ENCODE peak calls at places on chromosomes 16 and 17, in eight cellular contexts. One of them, this sample, is unnamed.

GRCh38 chr17:12402963-12403622 is 262.6 kb upstream of the MYOCD start:
- DNase-seq in H1: no peak
- DNase-seq in HCT116: no peak
- DNase-seq in A549: peak
- DNase-seq in K562: no peak
- DNase-seq in HepG2: no peak
- DNase-seq in endothelial cell of umbilical vein: no peak
- DNase-seq in GM12878: no peak
- DNase-seq in this sample: no peak

GRCh38 chr17:1216209-1216937 is 36.6 kb upstream of the ABR start:
- DNase-seq in H1: no peak
- DNase-seq in HCT116: no peak
- DNase-seq in A549: no peak
- DNase-seq in K562: no peak
- DNase-seq in HepG2: no peak
- DNase-seq in endothelial cell of umbilical vein: no peak
- DNase-seq in GM12878: no peak
- DNase-seq in this sample: no peak

GRCh38 chr17:50219939-50220465 is 18.6 kb upstream of the COL1A1 start:
- DNase-seq in H1: no peak
- DNase-seq in HCT116: no peak
- DNase-seq in A549: no peak
- DNase-seq in K562: no peak
- DNase-seq in HepG2: peak
- DNase-seq in endothelial cell of umbilical vein: no peak
- DNase-seq in GM12878: no peak
- DNase-seq in this sample: no peak

GRCh38 chr16:64416232-64417010 is 705.4 kb downstream of the CDH11 start:
- DNase-seq in H1: no peak
- DNase-seq in HCT116: no peak
- DNase-seq in A549: no peak
- DNase-seq in K562: no peak
- DNase-seq in HepG2: no peak
- DNase-seq in endothelial cell of umbilical vein: peak
- DNase-seq in GM12878: no peak
- DNase-seq in this sample: peak

GRCh38 chr17:10737168-10737622 is 7.4 kb upstream of the TMEM220 start:
- DNase-seq in H1: no peak
- DNase-seq in HCT116: peak
- DNase-seq in A549: peak
- DNase-seq in K562: peak
- DNase-seq in HepG2: peak
- DNase-seq in endothelial cell of umbilical vein: peak
- DNase-seq in GM12878: no peak
- DNase-seq in this sample: peak

GRCh38 chr17:68396795-68397536 is 60.3 kb downstream of the WIPI1 start:
- DNase-seq in H1: no peak
- DNase-seq in HCT116: no peak
- DNase-seq in A549: no peak
- DNase-seq in K562: no peak
- DNase-seq in HepG2: no peak
- DNase-seq in endothelial cell of umbilical vein: no peak
- DNase-seq in GM12878: no peak
- DNase-seq in this sample: no peak

GRCh38 chr16:82835487-82836160 is 208.9 kb downstream of the CDH13 start:
- DNase-seq in H1: no peak
- DNase-seq in HCT116: no peak
- DNase-seq in A549: no peak
- DNase-seq in K562: no peak
- DNase-seq in HepG2: no peak
- DNase-seq in endothelial cell of umbilical vein: no peak
- DNase-seq in GM12878: no peak
- DNase-seq in this sample: no peak

GRCh38 chr16:67417333-67418061 is 1.2 kb upstream of the ZDHHC1 start:
- DNase-seq in H1: no peak
- DNase-seq in HCT116: no peak
- DNase-seq in A549: no peak
- DNase-seq in K562: no peak
- DNase-seq in HepG2: no peak
- DNase-seq in endothelial cell of umbilical vein: no peak
- DNase-seq in GM12878: no peak
- DNase-seq in this sample: no peak

GRCh38 chr17:41660221-41660711 is 28.4 kb upstream of the EIF1 start:
- DNase-seq in H1: no peak
- DNase-seq in HCT116: no peak
- DNase-seq in A549: no peak
- DNase-seq in K562: no peak
- DNase-seq in HepG2: no peak
- DNase-seq in endothelial cell of umbilical vein: no peak
- DNase-seq in GM12878: no peak
- DNase-seq in this sample: no peak

GRCh38 chr16:57089406-57089805 is 3.0 kb upstream of the CPNE2 start:
- DNase-seq in H1: no peak
- DNase-seq in HCT116: no peak
- DNase-seq in A549: no peak
- DNase-seq in K562: no peak
- DNase-seq in HepG2: no peak
- DNase-seq in endothelial cell of umbilical vein: no peak
- DNase-seq in GM12878: no peak
- DNase-seq in this sample: no peak

GRCh38 chr16:55171241-55171640 is 152.8 kb upstream of the IRX6 start:
- DNase-seq in H1: no peak
- DNase-seq in HCT116: no peak
- DNase-seq in A549: peak
- DNase-seq in K562: no peak
- DNase-seq in HepG2: no peak
- DNase-seq in endothelial cell of umbilical vein: no peak
- DNase-seq in GM12878: no peak
- DNase-seq in this sample: no peak

GRCh38 chr17:53142890-53143289 is 679.8 kb upstream of the KIF2B start:
- DNase-seq in H1: no peak
- DNase-seq in HCT116: no peak
- DNase-seq in A549: no peak
- DNase-seq in K562: no peak
- DNase-seq in HepG2: no peak
- DNase-seq in endothelial cell of umbilical vein: no peak
- DNase-seq in GM12878: no peak
- DNase-seq in this sample: peak

GRCh38 chr16:56029026-56029425 is 153.9 kb upstream of the CES5A start:
- DNase-seq in H1: no peak
- DNase-seq in HCT116: no peak
- DNase-seq in A549: no peak
- DNase-seq in K562: no peak
- DNase-seq in HepG2: no peak
- DNase-seq in endothelial cell of umbilical vein: no peak
- DNase-seq in GM12878: no peak
- DNase-seq in this sample: no peak

GRCh38 chr17:76714822-76715461 is 4.2 kb upstream of the MXRA7 start:
- DNase-seq in H1: no peak
- DNase-seq in HCT116: no peak
- DNase-seq in A549: no peak
- DNase-seq in K562: peak
- DNase-seq in HepG2: no peak
- DNase-seq in endothelial cell of umbilical vein: peak
- DNase-seq in GM12878: no peak
- DNase-seq in this sample: peak

GRCh38 chr17:56144205-56144604 is 9.1 kb upstream of the ANKFN1 start:
- DNase-seq in H1: no peak
- DNase-seq in HCT116: no peak
- DNase-seq in A549: no peak
- DNase-seq in K562: no peak
- DNase-seq in HepG2: no peak
- DNase-seq in endothelial cell of umbilical vein: no peak
- DNase-seq in GM12878: no peak
- DNase-seq in this sample: no peak

GRCh38 chr16:86398622-86399021 is 111.7 kb upstream of the FOXF1 start:
- DNase-seq in H1: no peak
- DNase-seq in HCT116: no peak
- DNase-seq in A549: no peak
- DNase-seq in K562: no peak
- DNase-seq in HepG2: no peak
- DNase-seq in endothelial cell of umbilical vein: peak
- DNase-seq in GM12878: no peak
- DNase-seq in this sample: no peak

GRCh38 chr16:67301080-67301757 is 21.9 kb downstream of the PLEKHG4 start:
- DNase-seq in H1: no peak
- DNase-seq in HCT116: no peak
- DNase-seq in A549: no peak
- DNase-seq in K562: no peak
- DNase-seq in HepG2: no peak
- DNase-seq in endothelial cell of umbilical vein: no peak
- DNase-seq in GM12878: no peak
- DNase-seq in this sample: no peak

GRCh38 chr17:58630883-58631522 is 60.8 kb downstream of the TEX14 start:
- DNase-seq in H1: peak
- DNase-seq in HCT116: peak
- DNase-seq in A549: no peak
- DNase-seq in K562: peak
- DNase-seq in HepG2: no peak
- DNase-seq in endothelial cell of umbilical vein: no peak
- DNase-seq in GM12878: no peak
- DNase-seq in this sample: no peak

GRCh38 chr16:75559564-75560372 is 3.7 kb upstream of the TMEM231 start:
- DNase-seq in H1: no peak
- DNase-seq in HCT116: no peak
- DNase-seq in A549: no peak
- DNase-seq in K562: peak
- DNase-seq in HepG2: no peak
- DNase-seq in endothelial cell of umbilical vein: no peak
- DNase-seq in GM12878: no peak
- DNase-seq in this sample: no peak
- TF ChIP-seq MAX in H1: no peak
- TF ChIP-seq MAX in HCT116: no peak
- TF ChIP-seq MAX in A549: no peak
- TF ChIP-seq MAX in K562: no peak
- TF ChIP-seq MAX in HepG2: no peak
- TF ChIP-seq MAX in endothelial cell of umbilical vein: no peak
- TF ChIP-seq MAX in GM12878: no peak
- TF ChIP-seq MAX in this sample: no peak

GRCh38 chr17:82245144-82246039 is 16.6 kb downstream of the SLC16A3 start:
- DNase-seq in H1: no peak
- DNase-seq in HCT116: no peak
- DNase-seq in A549: no peak
- DNase-seq in K562: no peak
- DNase-seq in HepG2: no peak
- DNase-seq in endothelial cell of umbilical vein: no peak
- DNase-seq in GM12878: no peak
- DNase-seq in this sample: no peak
- TF ChIP-seq CTCF in H1: no peak
- TF ChIP-seq CTCF in HCT116: no peak
- TF ChIP-seq CTCF in A549: no peak
- TF ChIP-seq CTCF in K562: no peak
- TF ChIP-seq CTCF in HepG2: no peak
- TF ChIP-seq CTCF in endothelial cell of umbilical vein: no peak
- TF ChIP-seq CTCF in GM12878: no peak
- TF ChIP-seq CTCF in this sample: no peak

GRCh38 chr17:47651704-47652103 is 2.0 kb downstream of the KPNB1 start:
- DNase-seq in H1: no peak
- DNase-seq in HCT116: no peak
- DNase-seq in A549: no peak
- DNase-seq in K562: no peak
- DNase-seq in HepG2: no peak
- DNase-seq in endothelial cell of umbilical vein: no peak
- DNase-seq in GM12878: no peak
- DNase-seq in this sample: no peak

GRCh38 chr17:47652570-47652969 is 2.9 kb downstream of the KPNB1 start:
- DNase-seq in H1: no peak
- DNase-seq in HCT116: no peak
- DNase-seq in A549: no peak
- DNase-seq in K562: no peak
- DNase-seq in HepG2: no peak
- DNase-seq in endothelial cell of umbilical vein: peak
- DNase-seq in GM12878: no peak
- DNase-seq in this sample: no peak

GRCh38 chr17:47649153-47649971 is at the start of gene KPNB1:
- DNase-seq in H1: peak
- DNase-seq in HCT116: peak
- DNase-seq in A549: peak
- DNase-seq in K562: peak
- DNase-seq in HepG2: peak
- DNase-seq in endothelial cell of umbilical vein: peak
- DNase-seq in GM12878: peak
- DNase-seq in this sample: peak

GRCh38 chr17:47650525-47651522 is 1.1 kb downstream of the KPNB1 start:
- DNase-seq in H1: peak
- DNase-seq in HCT116: peak
- DNase-seq in A549: peak
- DNase-seq in K562: peak
- DNase-seq in HepG2: peak
- DNase-seq in endothelial cell of umbilical vein: peak
- DNase-seq in GM12878: peak
- DNase-seq in this sample: peak

GRCh38 chr17:47649972-47650524 is 329 bp downstream of the KPNB1 start:
- DNase-seq in H1: no peak
- DNase-seq in HCT116: no peak
- DNase-seq in A549: peak
- DNase-seq in K562: no peak
- DNase-seq in HepG2: no peak
- DNase-seq in endothelial cell of umbilical vein: no peak
- DNase-seq in GM12878: no peak
- DNase-seq in this sample: no peak
- TF ChIP-seq POLR2A in H1: no peak
- TF ChIP-seq POLR2A in HCT116: no peak
- TF ChIP-seq POLR2A in A549: peak
- TF ChIP-seq POLR2A in K562: peak
- TF ChIP-seq POLR2A in HepG2: peak
- TF ChIP-seq POLR2A in endothelial cell of umbilical vein: no peak
- TF ChIP-seq POLR2A in GM12878: peak
- TF ChIP-seq POLR2A in this sample: no peak

DNA sequence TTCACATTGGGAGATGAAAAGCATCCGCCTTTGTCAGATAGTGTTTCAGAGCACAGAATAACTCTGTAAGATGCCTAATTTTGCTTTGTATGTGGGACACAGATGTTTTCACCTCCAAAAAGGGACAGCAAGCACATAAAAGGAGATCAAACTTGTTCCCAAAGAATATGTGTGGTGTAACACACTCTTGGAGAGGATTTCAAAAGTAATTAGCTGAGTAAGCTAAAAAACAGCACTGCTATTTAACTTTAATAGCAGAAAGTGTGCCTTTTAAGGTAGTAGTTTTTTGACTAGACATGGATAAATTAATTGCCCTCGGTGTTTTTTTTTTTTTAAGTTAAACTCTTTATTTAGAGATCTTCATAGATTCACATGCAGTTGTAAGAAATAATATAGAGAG is 65.2 kb downstream of the COX10 start:
- DNase-seq in H1: no peak
- DNase-seq in HCT116: no peak
- DNase-seq in A549: no peak
- DNase-seq in K562: no peak
- DNase-seq in HepG2: no peak
- DNase-seq in endothelial cell of umbilical vein: no peak
- DNase-seq in GM12878: no peak
- DNase-seq in this sample: no peak
- TF ChIP-seq MAX in H1: no peak
- TF ChIP-seq MAX in HCT116: no peak
- TF ChIP-seq MAX in A549: no peak
- TF ChIP-seq MAX in K562: no peak
- TF ChIP-seq MAX in HepG2: no peak
- TF ChIP-seq MAX in endothelial cell of umbilical vein: no peak
- TF ChIP-seq MAX in GM12878: no peak
- TF ChIP-seq MAX in this sample: no peak

GRCh38 chr16:4909825-4910224 is 27.1 kb downstream of the PPL start:
- DNase-seq in H1: no peak
- DNase-seq in HCT116: no peak
- DNase-seq in A549: no peak
- DNase-seq in K562: no peak
- DNase-seq in HepG2: no peak
- DNase-seq in endothelial cell of umbilical vein: no peak
- DNase-seq in GM12878: no peak
- DNase-seq in this sample: peak
- TF ChIP-seq CTCF in H1: no peak
- TF ChIP-seq CTCF in HCT116: no peak
- TF ChIP-seq CTCF in A549: no peak
- TF ChIP-seq CTCF in K562: no peak
- TF ChIP-seq CTCF in HepG2: no peak
- TF ChIP-seq CTCF in endothelial cell of umbilical vein: no peak
- TF ChIP-seq CTCF in GM12878: no peak
- TF ChIP-seq CTCF in this sample: no peak